ENCODE peak calls at places on chromosomes 7 and 10, in ten cellular contexts. O is CD8-positive, alpha-beta T cell; M is astrocyte of the spinal cord; I is fibroblast of the aortic adventitia; H is lower lobe of right lung; P is GM12865; J is choroid plexus epithelial cell; U is GM10248; D is IMR-90; C is Panc1. N is an unnamed sample.

GRCh38 chr10:127982601-127983000 is 75.7 kb downstream of the PTPRE start:
- DNase-seq in O (no peak), M (no peak), I (no peak), H (no peak), P (no peak), J (no peak), U (no peak), D (no peak), C (no peak), N (no peak)

GRCh38 chr10:19656420-19657042 is 159.7 kb upstream of the PLXDC2 start:
- DNase-seq in O (no peak), M (no peak), I (no peak), H (no peak), P (no peak), J (peak; percentile 53), U (no peak), D (peak; percentile 39), C (no peak), N (no peak)

GRCh38 chr10:87862644-87863101 is 660 bp downstream of the KLLN start:
- DNase-seq in O (no peak), M (no peak), I (no peak), H (no peak), P (no peak), J (no peak), U (peak; percentile 59), D (peak; percentile 57), C (no peak), N (no peak)

GRCh38 chr10:46525824-46526681 is 30.4 kb downstream of the GPRIN2 start:
- DNase-seq in O (no peak), M (no peak), I (peak; percentile 24), H (no peak), P (no peak), J (no peak), U (no peak), D (peak; percentile 30), C (no peak), N (no peak)

GRCh38 chr7:94080551-94080950 is 76.4 kb upstream of the BET1 start:
- DNase-seq in O (no peak), M (no peak), I (no peak), H (no peak), P (no peak), J (no peak), U (no peak), D (no peak), C (no peak), N (no peak)

GRCh38 chr7:156113733-156114132 is 301.5 kb upstream of the SHH start:
- DNase-seq in O (no peak), M (no peak), I (no peak), H (no peak), P (no peak), J (no peak), U (no peak), D (no peak), C (no peak), N (no peak)

GRCh38 chr10:98262571-98262970 is 5.4 kb downstream of the LOXL4 start:
- DNase-seq in O (no peak), M (no peak), I (peak; percentile 45), H (no peak), P (peak; percentile 56), J (peak; percentile 63), U (no peak), D (peak; percentile 36), C (no peak), N (peak; percentile 21)

GRCh38 chr7:32785365-32785764 is 106.2 kb downstream of the KBTBD2 start:
- DNase-seq in O (no peak), M (no peak), I (no peak), H (no peak), P (no peak), J (no peak), U (no peak), D (no peak), C (no peak), N (no peak)

GRCh38 chr10:96500519-96500918 is 13.2 kb downstream of the TLL2 start:
- DNase-seq in O (no peak), M (no peak), I (no peak), H (no peak), P (no peak), J (no peak), U (no peak), D (no peak), C (no peak), N (no peak)

GRCh38 chr7:128948312-128948973 is 10.7 kb downstream of the IRF5 start:
- DNase-seq in O (no peak), M (no peak), I (peak; percentile 5), H (no peak), P (no peak), J (no peak), U (no peak), D (no peak), C (no peak), N (no peak)

GRCh38 chr10:45008524-45009161 is 7.9 kb downstream of the ZNF22 start:
- DNase-seq in O (peak; percentile 17), M (peak; percentile 89), I (peak; percentile 94), H (no peak), P (peak; percentile 77), J (peak; percentile 95), U (peak; percentile 60), D (peak; percentile 89), C (peak; percentile 82), N (no peak)

GRCh38 chr10:132185601-132186487 is 904 bp upstream of the DPYSL4 start:
- DNase-seq in O (peak; percentile 58), M (peak; percentile 5), I (peak; percentile 12), H (no peak), P (no peak), J (peak; percentile 43), U (no peak), D (peak; percentile 12), C (no peak), N (peak; percentile 60)

GRCh38 chr7:120992272-120993010 is 3.9 kb downstream of the CPED1 start:
- DNase-seq in O (no peak), M (peak; percentile 5), I (no peak), H (no peak), P (no peak), J (no peak), U (no peak), D (no peak), C (no peak), N (no peak)

DNA sequence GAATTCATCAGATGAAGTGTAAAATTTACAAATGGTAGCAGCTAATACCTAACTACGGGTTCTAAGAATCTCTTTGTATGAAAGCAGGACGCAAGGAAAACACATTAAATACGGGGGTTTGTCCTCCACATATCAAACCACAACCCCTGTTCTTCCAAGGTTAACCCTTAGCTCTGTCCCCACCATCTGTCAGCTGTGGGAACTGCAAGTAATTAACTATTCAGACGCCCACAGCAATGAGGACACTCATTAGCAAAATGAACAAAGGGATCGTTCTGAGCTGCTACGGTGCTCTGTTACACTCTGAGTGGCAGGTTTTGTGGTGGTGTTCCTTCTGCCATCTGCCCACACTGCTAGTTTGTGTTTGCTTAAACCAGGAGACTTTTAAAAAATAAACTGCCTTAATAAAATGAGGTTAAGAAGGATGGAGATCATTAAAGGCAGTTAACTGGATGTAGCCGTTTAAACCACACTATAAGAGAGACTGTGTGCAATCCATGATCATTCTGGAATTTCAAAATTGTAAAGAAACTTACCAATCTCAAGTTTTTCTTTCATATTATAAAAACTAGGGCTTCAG is 51.4 kb downstream of the C10orf67 start:
- DNase-seq in O (no peak), M (peak; percentile 11), I (peak; percentile 30), H (no peak), P (peak; percentile 47), J (peak; percentile 53), U (peak; percentile 45), D (peak; percentile 9), C (no peak), N (no peak)
- TF ChIP-seq CTCF in O (peak; percentile 39), M (peak; percentile 59), I (peak; percentile 62), H (peak; percentile 34), P (peak; percentile 73), J (peak; percentile 78), U (peak; percentile 64), D (peak; percentile 43), C (peak; percentile 75), N (no peak)

GRCh38 chr7:100827330-100828226 is at the start of gene EPHB4:
- DNase-seq in O (no peak), M (peak; percentile 91), I (peak; percentile 87), H (peak; percentile 84), P (no peak), J (peak; percentile 71), U (no peak), D (peak; percentile 86), C (no peak), N (peak; percentile 79)
- TF ChIP-seq CTCF in O (no peak), M (peak; percentile 68), I (peak; percentile 72), H (peak; percentile 23), P (no peak), J (peak; percentile 55), U (no peak), D (peak; percentile 52), C (no peak), N (no peak)

GRCh38 chr10:17453035-17453376 is 1.4 kb downstream of the ST8SIA6 start:
- DNase-seq in O (no peak), M (no peak), I (no peak), H (no peak), P (no peak), J (no peak), U (no peak), D (no peak), C (no peak), N (no peak)

GRCh38 chr10:17456032-17456548 is 1.7 kb upstream of the ST8SIA6 start:
- DNase-seq in O (no peak), M (no peak), I (no peak), H (no peak), P (no peak), J (no peak), U (no peak), D (no peak), C (no peak), N (no peak)

GRCh38 chr10:17454801-17455520 is 566 bp upstream of the ST8SIA6 start:
- DNase-seq in O (no peak), M (no peak), I (no peak), H (no peak), P (no peak), J (no peak), U (peak; percentile 21), D (no peak), C (no peak), N (no peak)

GRCh38 chr10:17453377-17454091 is 861 bp downstream of the ST8SIA6 start:
- DNase-seq in O (peak; percentile 35), M (peak; percentile 44), I (no peak), H (peak; percentile 64), P (no peak), J (peak; percentile 25), U (peak; percentile 24), D (no peak), C (no peak), N (peak; percentile 70)

GRCh38 chr10:17454181-17454800 is at the start of gene ST8SIA6:
- DNase-seq in O (peak; percentile 51), M (peak; percentile 54), I (peak; percentile 23), H (peak; percentile 59), P (peak; percentile 33), J (peak; percentile 56), U (peak; percentile 58), D (peak; percentile 47), C (no peak), N (peak; percentile 77)
- TF ChIP-seq CTCF in O (no peak), M (no peak), I (no peak), H (no peak), P (no peak), J (no peak), U (no peak), D (no peak), C (no peak), N (no peak)

DNA sequence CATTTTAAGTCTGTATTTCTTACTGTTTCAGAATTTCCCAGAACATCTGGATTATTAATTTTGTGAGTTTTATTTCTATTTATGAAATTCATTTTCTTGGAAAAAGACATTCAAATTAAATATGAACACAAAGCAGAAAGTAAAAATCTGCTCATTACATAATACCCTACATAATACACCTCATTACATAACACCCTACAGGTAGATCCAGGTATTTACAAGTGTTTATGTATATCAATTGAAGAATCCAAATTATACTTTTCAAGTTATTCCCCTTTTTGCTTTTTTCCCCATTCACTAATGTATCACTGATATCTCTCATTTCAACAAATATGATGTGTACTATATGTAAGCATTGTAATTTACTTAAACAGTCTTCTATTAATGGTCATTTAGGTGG is 129.1 kb downstream of the USP6NL start:
- DNase-seq in O (no peak), M (no peak), I (no peak), H (no peak), P (no peak), J (no peak), U (no peak), D (no peak), C (no peak), N (no peak)
- TF ChIP-seq CTCF in O (no peak), M (no peak), I (no peak), H (no peak), P (no peak), J (no peak), U (no peak), D (no peak), C (no peak), N (no peak)

N was measured in mucosa of descending colon.